ENCODE peak calls at places on chromosomes 1 and 21, in five cellular contexts. T is NT2/D1, K is GM12878, Y is HepG2, P is H1. Z is an unnamed sample.

GRCh38 chr1:9886063-9886742 is 23.9 kb downstream of the CTNNBIP1 start:
- DNase-seq in T (no peak), K (no peak), Y (no peak), P (no peak), Z (no peak)

GRCh38 chr1:92623187-92623778 is 136.6 kb upstream of the GFI1 start:
- DNase-seq in T (no peak), K (no peak), Y (peak), P (no peak), Z (no peak)

GRCh38 chr1:241408170-241408569 is 51.2 kb upstream of the RGS7 start:
- DNase-seq in T (no peak), K (no peak), Y (no peak), P (no peak), Z (no peak)

GRCh38 chr1:33244809-33245186 is 11.5 kb upstream of the ZNF362 start:
- DNase-seq in T (no peak), K (no peak), Y (no peak), P (no peak), Z (no peak)

GRCh38 chr1:16014509-16015482 is 3.0 kb downstream of the HSPB7 start:
- DNase-seq in T (no peak), K (no peak), Y (no peak), P (no peak), Z (no peak)

GRCh38 chr1:8962812-8963669 is 17.4 kb downstream of the CA6 start:
- DNase-seq in T (peak), K (no peak), Y (peak), P (peak), Z (peak)

GRCh38 chr1:93148001-93148400 is 32.2 kb downstream of the TMED5 start:
- DNase-seq in T (no peak), K (no peak), Y (no peak), P (no peak), Z (no peak)

GRCh38 chr1:7940745-7941436 is at the start of gene TNFRSF9:
- DNase-seq in T (no peak), K (no peak), Y (no peak), P (no peak), Z (peak)

GRCh38 chr1:99544328-99544727 is 101.6 kb upstream of the PALMD start:
- DNase-seq in T (no peak), K (no peak), Y (no peak), P (no peak), Z (no peak)

GRCh38 chr1:217889401-217889800 is 258.3 kb downstream of the SPATA17 start:
- DNase-seq in T (peak), K (no peak), Y (no peak), P (peak), Z (peak)

GRCh38 chr1:215453440-215453839 is 113.7 kb upstream of the KCTD3 start:
- DNase-seq in T (no peak), K (no peak), Y (no peak), P (no peak), Z (no peak)

GRCh38 chr1:215459136-215459535 is 108.0 kb upstream of the KCTD3 start:
- DNase-seq in T (no peak), K (no peak), Y (no peak), P (no peak), Z (no peak)

GRCh38 chr1:215457213-215457612 is 109.9 kb upstream of the KCTD3 start:
- DNase-seq in T (no peak), K (no peak), Y (no peak), P (no peak), Z (no peak)

GRCh38 chr1:215458084-215458483 is 109.0 kb upstream of the KCTD3 start:
- DNase-seq in T (no peak), K (no peak), Y (no peak), P (no peak), Z (no peak)
- TF ChIP-seq SUZ12 in T (no peak), K (no peak), Y (no peak), P (no peak), Z (no peak)

GRCh38 chr1:60033066-60033465 is 40.5 kb downstream of the C1orf87 start:
- DNase-seq in T (no peak), K (no peak), Y (no peak), P (no peak), Z (no peak)

GRCh38 chr1:60035925-60036324 is 37.6 kb downstream of the C1orf87 start:
- DNase-seq in T (no peak), K (no peak), Y (peak), P (no peak), Z (no peak)

GRCh38 chr1:60034999-60035398 is 38.6 kb downstream of the C1orf87 start:
- DNase-seq in T (no peak), K (no peak), Y (no peak), P (no peak), Z (no peak)

GRCh38 chr1:60025552-60025951 is 48.0 kb downstream of the C1orf87 start:
- DNase-seq in T (no peak), K (no peak), Y (no peak), P (no peak), Z (no peak)

DNA sequence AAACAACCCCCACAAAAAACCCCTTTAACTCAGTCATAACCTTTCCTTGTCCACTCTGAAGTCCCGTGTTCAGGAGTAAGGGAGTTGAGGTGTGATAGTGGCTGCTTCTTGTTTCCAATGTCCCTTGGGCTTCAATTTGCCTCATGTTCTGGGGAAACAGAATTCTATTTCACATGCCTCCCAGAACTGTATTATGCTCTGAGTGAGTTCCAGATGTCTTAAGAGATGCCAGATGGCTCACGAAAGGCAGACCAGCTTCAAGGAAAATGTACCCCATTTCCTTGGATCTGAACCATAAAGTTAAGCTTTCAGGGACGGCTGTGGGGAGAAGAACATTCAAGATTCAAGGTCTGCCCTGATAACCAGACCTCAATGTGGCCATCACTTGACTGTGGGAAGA is 42.5 kb downstream of the C1orf87 start:
- DNase-seq in T (no peak), K (no peak), Y (no peak), P (no peak), Z (no peak)
- TF ChIP-seq SUZ12 in T (no peak), K (no peak), Y (no peak), P (no peak), Z (no peak)

DNA sequence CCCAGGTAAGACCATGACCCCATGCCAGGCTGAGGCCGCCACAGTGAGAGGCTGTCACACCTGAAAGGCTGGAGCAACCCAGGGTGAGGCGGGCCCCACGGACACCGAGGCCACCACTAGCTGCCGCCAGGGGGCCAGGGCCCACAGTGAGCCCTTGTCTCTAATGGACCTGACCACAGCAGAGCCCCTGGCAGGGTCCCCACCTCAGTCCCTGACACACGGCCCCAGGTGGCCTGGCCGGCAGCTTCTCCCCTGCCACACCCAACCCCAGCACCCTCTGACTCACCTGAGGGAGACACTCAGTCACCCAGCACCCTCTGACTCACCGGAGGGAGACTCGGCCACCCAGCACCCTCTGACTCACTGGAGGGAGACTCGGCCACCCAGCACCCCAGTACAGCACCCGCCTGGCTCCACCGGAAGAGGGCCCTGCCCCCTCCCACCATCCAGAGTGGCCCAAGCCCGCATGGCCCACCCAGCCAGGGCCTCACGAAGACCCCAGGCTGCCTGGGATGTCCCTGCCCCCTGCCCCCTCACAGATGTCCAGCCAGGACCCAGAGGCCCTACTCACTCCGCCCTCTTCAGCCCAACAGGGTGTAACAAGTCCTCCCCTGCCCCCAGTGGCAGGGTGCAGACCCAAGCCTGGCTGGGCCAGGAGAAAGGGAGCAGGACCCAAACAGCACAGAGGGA is 4.4 kb downstream of the DVL1 start:
- DNase-seq in T (no peak), K (no peak), Y (no peak), P (no peak), Z (peak)
- TF ChIP-seq SUZ12 in T (no peak), K (no peak), Y (no peak), P (no peak), Z (no peak)

GRCh38 chr21:27057997-27058396 is 91.1 kb upstream of the ADAMTS5 start:
- DNase-seq in T (no peak), K (no peak), Y (no peak), P (no peak), Z (no peak)

GRCh38 chr21:27058673-27059365 is 91.9 kb upstream of the ADAMTS5 start:
- DNase-seq in T (no peak), K (no peak), Y (no peak), P (no peak), Z (no peak)

GRCh38 chr21:27060190-27060589 is 93.3 kb upstream of the ADAMTS5 start:
- DNase-seq in T (no peak), K (no peak), Y (no peak), P (no peak), Z (no peak)

GRCh38 chr21:27061783-27062182 is 94.9 kb upstream of the ADAMTS5 start:
- DNase-seq in T (no peak), K (no peak), Y (no peak), P (no peak), Z (no peak)

DNA sequence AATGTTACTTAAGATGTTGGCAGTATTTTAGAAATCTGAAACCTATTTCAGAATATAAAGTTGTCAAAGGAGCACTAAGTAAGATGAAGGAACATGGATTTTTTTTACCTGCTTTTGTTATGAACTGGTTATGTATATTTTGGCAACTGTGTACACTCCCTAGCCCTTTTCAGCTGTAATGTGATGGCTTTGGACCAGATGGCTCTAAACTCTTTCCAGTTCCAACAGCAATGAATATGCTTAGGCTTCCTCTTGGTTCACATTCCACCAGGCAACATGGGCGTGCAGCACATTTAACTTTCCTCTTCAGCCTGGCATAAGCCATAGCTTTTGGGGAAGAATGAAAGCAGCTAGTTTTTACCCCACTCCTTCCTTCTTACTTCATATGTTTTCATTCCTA is 95.6 kb upstream of the ADAMTS5 start:
- DNase-seq in T (no peak), K (no peak), Y (no peak), P (no peak), Z (no peak)
- TF ChIP-seq SUZ12 in T (no peak), K (no peak), Y (no peak), P (no peak), Z (no peak)

GRCh38 chr1:22343456-22344426 is 107.9 kb upstream of the ZBTB40 start:
- DNase-seq in T (no peak), K (no peak), Y (no peak), P (no peak), Z (no peak)

GRCh38 chr1:22342734-22343191 is 108.9 kb upstream of the ZBTB40 start:
- DNase-seq in T (no peak), K (no peak), Y (no peak), P (no peak), Z (no peak)

GRCh38 chr1:22340066-22340465 is 111.6 kb upstream of the ZBTB40 start:
- DNase-seq in T (no peak), K (no peak), Y (no peak), P (no peak), Z (no peak)

GRCh38 chr1:22340873-22341272 is 110.8 kb upstream of the ZBTB40 start:
- DNase-seq in T (no peak), K (no peak), Y (no peak), P (no peak), Z (no peak)

DNA sequence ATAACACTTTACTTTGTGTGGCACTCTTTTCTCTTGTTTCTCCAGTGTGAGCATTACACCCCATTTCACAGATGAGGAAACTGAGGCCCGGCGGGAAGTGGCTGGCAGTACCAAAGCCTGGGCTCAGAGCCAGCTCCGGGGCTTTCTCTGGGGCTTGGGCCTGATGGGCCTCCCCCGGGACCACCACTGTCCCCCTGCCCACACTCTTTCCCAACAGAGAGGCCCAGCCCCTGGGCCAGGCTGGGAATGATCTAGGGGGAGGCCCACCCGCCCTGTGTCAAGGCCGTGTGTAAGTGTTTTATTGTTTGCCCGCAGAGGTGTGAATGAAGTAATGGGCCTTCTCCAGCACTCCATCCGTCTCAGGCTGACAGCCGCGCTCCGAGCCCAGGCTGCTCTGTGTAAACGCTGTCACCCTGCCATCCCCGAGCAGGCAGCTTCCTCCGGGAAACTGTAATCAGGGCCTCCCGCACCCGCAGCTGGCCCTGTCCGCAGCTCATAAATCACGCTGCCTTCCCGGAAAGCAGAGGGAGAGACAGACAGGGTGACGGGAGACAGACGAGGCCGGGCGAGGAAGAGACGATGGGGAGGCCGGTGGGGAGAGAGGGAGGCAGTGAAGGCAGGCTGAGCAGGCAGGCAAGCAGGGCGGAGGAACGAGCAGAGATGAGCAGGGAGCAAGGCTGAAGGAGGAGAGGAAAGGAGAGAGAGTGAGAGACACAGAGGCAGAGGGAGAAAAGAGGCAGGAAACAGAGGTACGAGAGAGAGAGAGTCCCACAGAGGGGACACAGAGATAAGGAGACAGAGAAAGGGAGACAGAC is 109.7 kb upstream of the ZBTB40 start:
- DNase-seq in T (no peak), K (no peak), Y (no peak), P (no peak), Z (peak)
- TF ChIP-seq SUZ12 in T (no peak), K (no peak), Y (no peak), P (no peak), Z (no peak)

DNA sequence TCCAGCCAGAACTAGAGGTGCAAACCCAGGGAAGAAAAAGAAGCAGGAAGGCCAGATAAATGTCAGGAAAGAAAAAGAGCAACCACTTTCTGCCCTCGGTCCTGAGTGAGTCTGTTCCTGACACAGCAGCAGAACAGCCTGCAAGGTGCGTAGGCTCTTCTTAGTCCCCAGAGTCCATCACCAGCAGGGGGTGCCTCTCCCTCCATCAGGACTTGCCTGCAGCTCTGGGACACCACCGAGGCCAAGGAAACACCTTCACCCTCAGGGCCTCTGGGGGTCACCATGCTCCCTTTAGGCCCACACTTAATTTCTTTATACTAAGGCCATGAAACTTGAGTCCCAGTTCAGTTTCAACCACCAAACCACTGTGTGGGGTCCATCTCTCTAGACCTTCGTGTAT is 43.7 kb upstream of the NFASC start:
- DNase-seq in T (peak), K (no peak), Y (peak), P (peak), Z (peak)
- TF ChIP-seq SUZ12 in T (no peak), K (no peak), Y (no peak), P (no peak), Z (no peak)

GRCh38 chr1:84762664-84763063 is 72.4 kb upstream of the SSX2IP start:
- DNase-seq in T (no peak), K (no peak), Y (no peak), P (no peak), Z (no peak)
- TF ChIP-seq SUZ12 in T (no peak), K (no peak), Y (no peak), P (no peak), Z (no peak)

DNA sequence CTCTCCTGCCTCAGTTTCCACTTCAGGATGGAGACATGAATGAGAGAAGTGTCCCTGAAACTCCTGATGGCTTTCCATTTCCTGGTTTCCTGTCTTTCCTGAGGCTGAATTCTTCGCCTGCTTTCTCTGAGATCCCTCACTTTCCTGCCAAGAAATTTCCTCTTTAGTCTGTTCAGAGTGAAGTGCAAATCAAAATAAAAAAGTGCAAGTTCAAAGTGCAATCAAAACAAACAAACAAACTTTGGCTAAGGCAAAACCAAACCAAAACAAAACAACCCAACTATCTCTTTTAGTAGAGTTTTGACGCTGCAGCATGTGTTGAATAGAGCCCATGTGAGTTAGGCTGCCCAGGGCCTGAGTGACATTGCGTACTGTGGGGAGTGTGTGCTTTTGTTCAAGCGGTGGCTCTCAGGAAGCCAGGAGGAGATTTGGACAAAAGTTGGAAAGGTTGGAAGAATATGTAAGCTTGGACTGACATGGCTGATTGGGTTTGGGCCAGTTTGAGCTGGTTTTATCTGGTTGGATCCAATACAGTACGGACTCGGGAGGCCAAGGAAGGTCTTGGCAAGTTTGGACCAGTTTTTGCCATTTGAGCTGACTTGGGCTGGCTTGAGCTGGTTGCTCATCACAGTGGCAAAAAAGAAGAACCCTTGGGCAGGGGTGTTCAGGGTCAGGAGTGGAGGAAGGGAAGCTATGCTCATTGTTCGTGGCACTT is 61.1 kb upstream of the TINAGL1 start:
- DNase-seq in T (no peak), K (no peak), Y (no peak), P (no peak), Z (no peak)
- TF ChIP-seq SUZ12 in T (no peak), K (no peak), Y (no peak), P (no peak), Z (no peak)